ENCODE peak calls at places on chromosomes 2 and 18, in ten cellular contexts. L is fibroblast of lung, P is adrenal gland, W is OCI-LY7, D is WTC11, H is fibroblast of pulmonary artery, F is kidney, Y is HFFc6, G is psoas muscle, Z is neural progenitor cell. Q is an unnamed sample.

GRCh38 chr18:34880882-34881852 is 160.0 kb upstream of the MAPRE2 start:
- DNase-seq in D (no peak), P (no peak), F (no peak), H (peak; percentile 22), L (peak; percentile 61), W (no peak), G (no peak), Z (no peak), Y (no peak), Q (no peak)

GRCh38 chr2:118857677-118858484 is 10.4 kb upstream of the EN1 start:
- DNase-seq in G (no peak), F (no peak), Y (no peak), P (no peak), Z (peak; percentile 45), L (no peak), W (no peak), D (no peak), H (no peak), Q (no peak)

GRCh38 chr2:58571181-58571852 is 330.2 kb upstream of the FANCL start:
- DNase-seq in W (peak; percentile 43), H (peak; percentile 77), F (no peak), D (peak; percentile 56), Y (peak; percentile 47), L (peak; percentile 85), Z (peak; percentile 75), P (peak; percentile 23), G (no peak), Q (no peak)

GRCh38 chr2:3727397-3728045 is 24.1 kb downstream of the DCDC2C start:
- DNase-seq in P (no peak), L (no peak), D (no peak), Y (no peak), Z (peak; percentile 54), F (no peak), H (no peak), G (no peak), W (no peak), Q (no peak)

GRCh38 chr2:115196577-115196976 is 754.1 kb downstream of the DPP10 start:
- DNase-seq in G (no peak), Z (no peak), L (no peak), F (no peak), P (no peak), Y (no peak), H (no peak), W (no peak), D (no peak), Q (no peak)

GRCh38 chr2:96205888-96206287 is 2.7 kb downstream of the STARD7 start:
- DNase-seq in F (no peak), Y (peak; percentile 77), H (peak; percentile 41), Z (no peak), P (no peak), W (no peak), G (no peak), L (peak; percentile 23), D (no peak), Q (no peak)

GRCh38 chr2:33890686-33891085 is 291.6 kb upstream of the FAM98A start:
- DNase-seq in Z (no peak), H (no peak), Y (no peak), D (no peak), F (no peak), L (no peak), G (no peak), W (no peak), P (no peak), Q (no peak)

GRCh38 chr2:177799531-177799930 is 273.0 kb downstream of the PDE11A start:
- DNase-seq in W (peak; percentile 12), F (no peak), L (peak; percentile 7), Z (peak; percentile 63), D (peak; percentile 22), Y (peak; percentile 35), P (no peak), H (peak; percentile 23), G (no peak), Q (no peak)

GRCh38 chr2:129297430-129297829 is 682.0 kb upstream of the RAB6C start:
- DNase-seq in F (no peak), D (peak; percentile 63), H (no peak), Y (no peak), L (no peak), W (no peak), G (no peak), Z (peak; percentile 53), P (no peak), Q (no peak)

GRCh38 chr2:211744379-211744778 is 794.2 kb downstream of the ERBB4 start:
- DNase-seq in W (no peak), D (no peak), P (no peak), Z (peak; percentile 72), H (no peak), L (no peak), Y (no peak), G (no peak), F (no peak), Q (no peak)

GRCh38 chr2:82124629-82125028 is 1820.1 kb upstream of the LRRTM1 start:
- DNase-seq in G (no peak), W (no peak), D (no peak), L (peak; percentile 38), Y (no peak), H (peak; percentile 0), F (no peak), Z (no peak), P (no peak), Q (no peak)

GRCh38 chr2:8986327-8986976 is 17.0 kb downstream of the MBOAT2 start:
- DNase-seq in W (peak; percentile 50), L (no peak), Y (no peak), H (no peak), G (no peak), D (peak; percentile 68), F (no peak), Z (peak; percentile 31), P (no peak), Q (no peak)

GRCh38 chr2:189178726-189179606 is 595 bp downstream of the COL5A2 start:
- DNase-seq in G (no peak), Y (peak; percentile 58), W (no peak), D (no peak), F (no peak), H (peak; percentile 90), L (peak; percentile 87), Z (peak; percentile 43), P (no peak), Q (no peak)

GRCh38 chr2:237434916-237435315 is 21.0 kb upstream of the COL6A3 start:
- DNase-seq in Y (peak; percentile 58), H (peak; percentile 90), P (no peak), D (no peak), F (no peak), G (no peak), Z (no peak), W (no peak), L (no peak), Q (no peak)

GRCh38 chr2:71155846-71156245 is 25.4 kb downstream of the MPHOSPH10 start:
- DNase-seq in P (no peak), G (no peak), L (no peak), W (no peak), Z (no peak), Y (no peak), F (no peak), H (no peak), D (no peak), Q (no peak)

DNA sequence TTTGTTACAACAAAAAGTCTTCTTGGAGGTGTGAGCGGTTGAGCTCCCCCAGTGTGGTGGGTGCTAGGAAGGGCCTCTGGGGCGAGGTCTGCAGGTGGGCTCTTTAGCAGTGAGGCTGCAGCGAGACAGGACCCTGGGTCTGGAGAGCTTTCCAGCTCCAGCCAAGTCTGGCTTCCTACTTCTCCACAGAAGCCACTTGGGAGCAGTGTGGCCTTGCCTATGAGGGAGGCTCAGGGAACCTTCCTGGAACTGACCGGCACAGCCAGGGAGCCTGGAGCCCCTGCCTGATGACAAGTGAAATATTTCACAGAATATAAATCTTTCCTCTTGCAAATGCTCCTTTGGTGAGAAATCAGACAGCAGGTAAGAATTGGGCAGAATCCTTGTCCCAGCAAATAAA is 289.6 kb upstream of the SPRED2 start:
- DNase-seq in W (no peak), G (peak; percentile 28), Y (peak; percentile 3), F (peak; percentile 80), P (peak; percentile 57), D (peak; percentile 61), Z (peak; percentile 84), H (peak; percentile 12), L (peak; percentile 51), Q (no peak)
- TF ChIP-seq CTCF in W (no peak), G (peak; percentile 45), Y (no peak), F (peak; percentile 21), P (peak; percentile 51), D (no peak), Z (peak; percentile 73), H (no peak), L (peak; percentile 40), Q (peak; percentile 76)

DNA sequence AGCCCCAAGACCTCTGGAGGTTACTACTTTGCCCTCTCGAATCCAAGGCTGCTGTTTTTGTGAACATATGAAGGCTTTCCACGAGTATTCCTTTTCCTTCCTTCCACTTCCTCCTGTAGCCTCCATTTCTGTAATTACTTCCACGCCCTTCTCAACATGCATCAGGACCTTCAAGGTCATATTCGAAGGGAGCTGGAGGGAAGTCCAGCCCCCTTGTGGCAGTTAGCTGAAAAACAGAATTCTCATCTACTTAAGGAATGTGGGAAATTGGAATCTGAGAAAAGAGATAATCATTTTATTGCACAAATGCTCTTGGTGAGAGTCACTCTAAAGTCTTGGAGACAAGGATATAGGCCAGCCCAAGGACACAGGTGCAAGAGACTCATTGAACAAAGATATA is 1000.2 kb downstream of the TDRD15 start:
- DNase-seq in D (no peak), Y (no peak), G (no peak), H (peak; percentile 0), F (no peak), W (no peak), P (no peak), Z (no peak), L (peak; percentile 3), Q (no peak)
- TF ChIP-seq CTCF in D (peak; percentile 20), Y (no peak), G (no peak), H (no peak), F (no peak), W (peak; percentile 40), P (no peak), Z (peak; percentile 50), L (peak; percentile 24), Q (peak; percentile 20)

DNA sequence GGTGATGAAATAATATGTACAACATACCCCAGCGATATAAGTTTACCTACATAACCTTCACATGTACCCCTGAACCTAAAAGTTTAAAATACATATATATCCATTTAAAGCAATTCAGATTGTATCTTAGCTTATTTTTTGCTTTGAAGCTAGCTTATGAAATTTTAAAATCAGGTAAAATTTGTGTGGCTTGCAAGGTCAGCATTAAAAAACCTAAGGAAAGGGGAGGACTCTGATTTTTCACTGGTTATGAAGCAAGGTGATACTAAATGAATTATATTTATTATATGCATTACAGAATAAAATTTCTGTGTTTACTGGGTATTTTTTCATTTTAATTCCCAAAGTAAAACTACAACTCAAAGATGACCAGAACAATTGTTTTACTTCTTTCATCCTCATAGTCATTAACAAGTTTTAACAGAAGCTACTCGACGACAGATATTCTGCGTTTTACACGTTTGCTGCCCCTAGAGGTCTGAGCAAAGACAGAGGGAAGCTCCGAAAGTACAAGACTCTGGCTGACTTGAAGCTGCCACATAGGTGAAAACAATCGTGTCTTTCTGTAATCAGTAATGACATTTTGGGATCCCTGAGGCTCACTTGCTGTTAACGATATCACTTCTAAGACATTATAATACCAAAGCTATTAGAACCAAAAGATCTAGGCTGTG is 17.1 kb downstream of the PKP4 start:
- DNase-seq in H (no peak), Y (no peak), G (no peak), Z (peak; percentile 38), W (peak; percentile 12), F (no peak), P (no peak), D (no peak), L (no peak), Q (no peak)
- TF ChIP-seq CTCF in H (no peak), Y (no peak), G (no peak), Z (peak; percentile 58), W (peak; percentile 59), F (no peak), P (no peak), D (no peak), L (no peak), Q (peak; percentile 34)

GRCh38 chr2:147843864-147844690 is 752 bp upstream of the ACVR2A start:
- DNase-seq in L (peak; percentile 89), Z (peak; percentile 97), H (peak; percentile 90), P (peak; percentile 95), G (peak; percentile 95), W (peak; percentile 84), Y (peak; percentile 84), D (peak; percentile 93), F (peak; percentile 98), Q (peak; percentile 97)
- TF ChIP-seq CTCF in L (peak; percentile 36), Z (peak; percentile 30), H (no peak), P (peak; percentile 42), G (peak; percentile 8), W (no peak), Y (peak; percentile 52), D (no peak), F (no peak), Q (peak; percentile 74)

Q was measured in chondrocyte.